ENCODE peak calls at places on chromosomes 5 and 9, in ten cellular contexts. L is ovary, F is left lung, A is upper lobe of right lung, W is OCI-LY7, T is B cell, B is RWPE1, Q is pancreas, V is NB4, P is cardiac fibroblast. R is an unnamed sample.

GRCh38 chr9:136996361-136997281 is at the start of gene CLIC3:
- DNase-seq in B (peak; percentile 80), V (peak; percentile 54), P (no peak), T (peak; percentile 50), F (peak; percentile 93), A (peak; percentile 90), W (peak; percentile 37), Q (no peak), L (no peak), R (no peak)

GRCh38 chr5:173774212-173774850 is 113.8 kb upstream of the CPEB4 start:
- DNase-seq in P (no peak), B (no peak), T (no peak), V (no peak), L (no peak), F (no peak), W (no peak), A (no peak), Q (no peak), R (no peak)

GRCh38 chr9:113409883-113410206 is 630 bp downstream of the POLE3 start:
- DNase-seq in P (no peak), T (no peak), A (no peak), W (no peak), F (no peak), Q (no peak), L (no peak), B (no peak), V (no peak), R (no peak)

GRCh38 chr5:149410071-149410470 is 31.0 kb upstream of the IL17B start:
- DNase-seq in A (peak; percentile 25), W (no peak), L (peak; percentile 13), V (no peak), Q (no peak), B (no peak), F (no peak), T (no peak), P (no peak), R (no peak)

GRCh38 chr5:60883229-60883628 is 39.2 kb upstream of the ELOVL7 start:
- DNase-seq in W (peak; percentile 2), A (no peak), Q (no peak), V (peak; percentile 12), F (no peak), P (peak; percentile 44), L (no peak), T (no peak), B (peak; percentile 10), R (peak; percentile 27)

GRCh38 chr5:17354265-17354664 is 136.8 kb downstream of the BASP1 start:
- DNase-seq in A (no peak), B (no peak), T (no peak), Q (no peak), F (no peak), V (no peak), P (no peak), W (no peak), L (no peak), R (no peak)

GRCh38 chr5:154465169-154465568 is 12.9 kb downstream of the HAND1 start:
- DNase-seq in W (no peak), B (peak; percentile 81), A (no peak), P (peak; percentile 90), L (no peak), T (no peak), V (peak; percentile 81), Q (no peak), F (no peak), R (no peak)

GRCh38 chr9:38126730-38127129 is 57.7 kb upstream of the SHB start:
- DNase-seq in Q (no peak), P (no peak), W (no peak), A (no peak), V (no peak), L (no peak), B (no peak), F (no peak), T (no peak), R (peak; percentile 24)

GRCh38 chr5:176577312-176578176 is 28.4 kb downstream of the CDHR2 start:
- DNase-seq in Q (no peak), P (no peak), L (no peak), A (no peak), F (peak; percentile 78), V (no peak), T (no peak), W (no peak), B (no peak), R (no peak)

GRCh38 chr5:3622961-3623360 is 27.3 kb downstream of the IRX1 start:
- DNase-seq in T (no peak), L (no peak), Q (no peak), A (no peak), V (no peak), F (no peak), P (no peak), W (no peak), B (no peak), R (no peak)

DNA sequence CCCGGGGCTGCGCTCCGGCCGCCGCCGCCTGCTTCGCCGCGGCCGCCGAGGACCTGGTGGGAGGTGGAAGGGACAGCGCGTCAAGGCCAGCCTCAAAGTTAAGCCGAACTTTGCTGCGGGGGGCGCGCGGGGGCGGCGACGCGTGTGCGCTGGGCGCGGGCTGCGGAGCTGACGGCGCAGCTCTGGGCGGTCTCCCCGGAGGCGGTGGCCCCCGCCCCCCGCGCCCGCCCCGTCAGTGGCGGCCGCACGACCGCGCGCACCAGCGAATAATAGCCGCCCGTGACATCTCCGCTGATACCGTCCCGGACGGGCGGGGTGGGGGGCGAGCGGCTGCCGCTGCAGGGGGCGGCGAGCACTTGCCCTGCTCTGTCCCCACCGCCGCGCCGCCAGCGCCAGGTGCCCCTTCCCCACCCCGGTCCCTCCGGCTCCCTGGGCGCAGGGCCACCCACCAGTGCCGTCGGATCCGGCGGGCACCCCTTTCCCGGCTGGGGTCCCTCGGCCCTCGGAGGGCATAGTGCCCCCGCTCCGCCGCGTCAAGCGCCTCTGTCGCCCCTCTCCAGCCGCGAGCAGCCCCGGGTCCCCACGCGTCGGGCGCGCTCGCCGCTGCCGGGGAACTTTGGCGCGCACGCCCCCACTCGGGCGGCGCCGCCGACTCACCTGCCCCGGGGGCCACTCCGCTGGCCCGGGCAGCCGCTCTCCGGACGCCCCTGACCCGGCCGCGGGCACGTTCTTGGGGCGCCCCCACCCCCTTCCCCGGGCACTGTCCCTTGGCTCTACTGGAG is 772 bp upstream of the FAM78A start:
- DNase-seq in B (no peak), F (peak; percentile 85), W (peak; percentile 31), T (no peak), Q (no peak), A (no peak), L (no peak), P (no peak), V (peak; percentile 77), R (no peak)
- TF ChIP-seq CTCF in B (no peak), F (no peak), W (peak; percentile 38), T (peak; percentile 12), Q (no peak), A (no peak), L (no peak), P (no peak), V (no peak), R (no peak)

GRCh38 chr5:35218981-35219380 is 11.3 kb downstream of the PRLR start:
- DNase-seq in F (peak; percentile 34), P (no peak), L (no peak), V (no peak), B (no peak), W (no peak), A (no peak), Q (no peak), T (no peak), R (no peak)
- TF ChIP-seq CTCF in F (no peak), P (no peak), L (no peak), V (no peak), B (no peak), W (no peak), A (no peak), Q (no peak), T (no peak), R (no peak)

GRCh38 chr5:150653145-150653761 is 7.8 kb upstream of the MYOZ3 start:
- DNase-seq in Q (no peak), L (no peak), W (no peak), V (no peak), T (no peak), P (peak; percentile 51), F (no peak), A (no peak), B (no peak), R (no peak)
- TF ChIP-seq CTCF in Q (no peak), L (no peak), W (no peak), V (no peak), T (no peak), P (peak; percentile 52), F (no peak), A (no peak), B (no peak), R (no peak)

GRCh38 chr5:9953691-9954090 is 296.0 kb downstream of the ATPSCKMT start:
- DNase-seq in L (no peak), A (no peak), T (no peak), V (no peak), Q (no peak), P (no peak), W (no peak), F (no peak), B (no peak), R (no peak)

GRCh38 chr5:9951861-9952260 is 297.8 kb downstream of the ATPSCKMT start:
- DNase-seq in W (no peak), F (no peak), A (no peak), B (no peak), L (no peak), V (no peak), Q (no peak), P (no peak), T (no peak), R (no peak)

GRCh38 chr5:9947231-9947693 is 302.4 kb downstream of the ATPSCKMT start:
- DNase-seq in Q (no peak), P (peak; percentile 31), A (no peak), F (no peak), L (no peak), V (no peak), B (peak; percentile 23), W (no peak), T (no peak), R (no peak)

DNA sequence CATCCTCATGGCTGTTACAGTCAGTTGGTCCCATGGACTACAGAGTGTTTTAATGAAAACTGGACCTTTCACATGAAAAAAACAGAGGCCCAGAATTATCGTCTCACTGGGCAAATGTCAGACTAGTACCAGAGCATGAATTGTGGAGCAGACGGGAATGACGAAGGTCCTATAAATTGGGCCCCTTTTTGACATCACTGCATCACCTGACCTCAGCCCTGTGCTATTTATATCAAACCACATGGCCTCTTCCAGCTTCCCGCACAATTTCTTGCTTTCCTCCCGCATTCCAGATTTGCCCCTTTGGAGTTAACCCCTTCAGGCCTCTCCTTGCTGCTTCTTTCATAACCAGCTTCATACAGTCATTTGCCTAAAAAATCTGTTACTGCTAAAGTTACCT is 301.7 kb downstream of the ATPSCKMT start:
- DNase-seq in F (no peak), T (no peak), W (no peak), L (no peak), B (no peak), P (no peak), Q (no peak), V (no peak), A (no peak), R (no peak)
- TF ChIP-seq CTCF in F (no peak), T (no peak), W (no peak), L (no peak), B (no peak), P (no peak), Q (no peak), V (no peak), A (no peak), R (no peak)

DNA sequence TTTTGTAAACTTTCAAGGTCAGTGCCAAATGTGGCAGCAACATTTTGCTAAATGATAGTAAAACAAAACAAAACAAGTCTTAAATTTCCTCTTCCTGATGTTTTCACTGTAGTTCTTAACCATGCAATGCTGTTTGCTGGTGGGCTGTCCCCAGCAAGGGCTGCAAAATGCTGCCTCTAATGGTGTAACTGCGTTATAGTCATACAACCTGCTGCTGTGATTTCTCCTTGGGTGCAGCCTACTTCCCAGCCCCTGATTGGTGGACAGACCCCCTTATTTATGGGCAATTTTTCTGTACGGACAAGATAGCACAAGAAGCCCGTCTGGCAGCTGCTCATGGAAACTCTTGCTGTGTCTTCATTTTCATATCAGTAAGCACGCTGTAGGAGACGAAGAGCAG is 26.6 kb upstream of the PIP5K1B start:
- DNase-seq in Q (no peak), B (no peak), A (no peak), W (peak; percentile 84), V (peak; percentile 2), L (no peak), T (no peak), P (no peak), F (no peak), R (peak; percentile 30)
- TF ChIP-seq CTCF in Q (peak; percentile 9), B (no peak), A (peak; percentile 14), W (peak; percentile 83), V (peak; percentile 3), L (no peak), T (peak; percentile 44), P (no peak), F (no peak), R (peak; percentile 50)